ENCODE peak calls at places on chromosomes 16 and 17, in four cellular contexts. R, V, B and A are unnamed samples.
A peak's percentile ranks its signal among the peaks of the same experiment; 100 is the strongest.

GRCh38 chr17:19237389-19238166 is 412 bp downstream of the EPN2 start:
- DNase-seq in R (peak; percentile 51), V (peak; percentile 89), B (no peak), A (no peak)

GRCh38 chr16:2159052-2159838 is 3.7 kb downstream of the TRAF7 start:
- DNase-seq in R (peak; percentile 57), V (no peak), B (peak; percentile 76), A (no peak)

GRCh38 chr17:82548681-82549303 is 29.3 kb downstream of the FOXK2 start:
- DNase-seq in R (no peak), V (no peak), B (no peak), A (no peak)

GRCh38 chr16:88405325-88406060 is 22.7 kb downstream of the ZNF469 start:
- DNase-seq in R (no peak), V (no peak), B (peak; percentile 74), A (no peak)

GRCh38 chr17:79991140-79991923 is 44.3 kb downstream of the TBC1D16 start:
- DNase-seq in R (peak; percentile 88), V (peak; percentile 93), B (peak; percentile 78), A (no peak)

GRCh38 chr17:46851029-46851741 is at the start of gene WNT9B:
- DNase-seq in R (peak; percentile 44), V (no peak), B (no peak), A (no peak)

GRCh38 chr16:30084816-30085159 is 6.9 kb downstream of the TBX6 start:
- DNase-seq in R (no peak), V (no peak), B (peak; percentile 77), A (no peak)

GRCh38 chr17:208429-208828 is 27.0 kb upstream of the DOC2B start:
- DNase-seq in R (no peak), V (no peak), B (no peak), A (no peak)

GRCh38 chr16:30997887-30998711 is 12.3 kb downstream of the STX1B start:
- DNase-seq in R (peak; percentile 74), V (no peak), B (peak; percentile 81), A (peak; percentile 67)

GRCh38 chr17:19263621-19264010 is 26.4 kb downstream of the EPN2 start:
- DNase-seq in R (no peak), V (no peak), B (peak; percentile 88), A (peak; percentile 21)

GRCh38 chr17:40191237-40192208 is 14.3 kb downstream of the RAPGEFL1 start:
- DNase-seq in R (peak; percentile 86), V (peak; percentile 96), B (peak; percentile 87), A (peak; percentile 44)

GRCh38 chr16:86095906-86096485 is 197.0 kb downstream of the IRF8 start:
- DNase-seq in R (no peak), V (peak; percentile 31), B (no peak), A (no peak)

GRCh38 chr17:16446338-16446983 is 31.1 kb downstream of the TRPV2 start:
- DNase-seq in R (peak; percentile 44), V (no peak), B (no peak), A (no peak)

GRCh38 chr16:85883813-85884212 is 15.1 kb upstream of the IRF8 start:
- DNase-seq in R (no peak), V (peak; percentile 75), B (no peak), A (no peak)

GRCh38 chr16:27819356-27819755 is 244.2 kb downstream of the GSG1L start:
- DNase-seq in R (no peak), V (peak; percentile 67), B (no peak), A (no peak)

GRCh38 chr17:1455748-1456599 is at the start of gene CRK:
- DNase-seq in R (peak; percentile 96), V (peak; percentile 99), B (peak; percentile 98), A (no peak)
- TF ChIP-seq CTCF in R (no peak), V (no peak), B (no peak), A (no peak)

DNA sequence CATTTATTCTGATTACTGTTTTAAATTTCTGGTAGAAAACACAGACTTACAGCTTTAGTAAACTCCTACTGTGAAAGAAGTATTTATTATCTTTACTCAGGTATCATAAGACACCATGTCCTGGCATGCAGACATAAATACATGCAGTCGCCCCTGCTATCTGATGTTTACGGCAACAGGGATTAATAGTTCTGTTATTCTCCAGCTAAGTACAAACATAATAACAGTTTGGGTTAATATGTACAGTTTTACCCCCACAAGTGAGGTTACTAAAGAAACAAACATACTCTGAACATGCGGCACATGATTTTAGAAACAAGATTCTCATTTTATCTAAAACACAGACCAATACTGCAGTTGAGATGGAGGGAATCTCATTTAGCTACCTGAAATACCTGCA is 170.8 kb downstream of the ABCA8 start:
- DNase-seq in R (no peak), V (no peak), B (no peak), A (no peak)
- TF ChIP-seq CTCF in R (no peak), V (no peak), B (no peak), A (no peak)

GRCh38 chr17:72387487-72387886 is 266.7 kb downstream of the SOX9 start:
- DNase-seq in R (peak; percentile 63), V (no peak), B (no peak), A (peak; percentile 89)

GRCh38 chr17:72386619-72387237 is 265.9 kb downstream of the SOX9 start:
- DNase-seq in R (peak; percentile 59), V (no peak), B (no peak), A (no peak)

GRCh38 chr17:72385482-72385881 is 264.7 kb downstream of the SOX9 start:
- DNase-seq in R (no peak), V (no peak), B (no peak), A (no peak)

GRCh38 chr17:72388765-72389473 is 268.1 kb downstream of the SOX9 start:
- DNase-seq in R (peak; percentile 90), V (no peak), B (no peak), A (no peak)

GRCh38 chr17:72387969-72388368 is 267.1 kb downstream of the SOX9 start:
- DNase-seq in R (no peak), V (no peak), B (no peak), A (no peak)
- TF ChIP-seq CTCF in R (no peak), V (no peak), B (no peak), A (no peak)

GRCh38 chr17:27354051-27354490 is 60.2 kb downstream of the WSB1 start:
- DNase-seq in R (no peak), V (no peak), B (no peak), A (no peak)
- TF ChIP-seq CTCF in R (no peak), V (no peak), B (no peak), A (no peak)

GRCh38 chr16:77603656-77604055 is 118.7 kb upstream of the NUDT7 start:
- DNase-seq in R (no peak), V (no peak), B (no peak), A (no peak)

GRCh38 chr16:77596243-77596642 is 126.1 kb upstream of the NUDT7 start:
- DNase-seq in R (no peak), V (no peak), B (no peak), A (no peak)

GRCh38 chr16:77600555-77600954 is 121.8 kb upstream of the NUDT7 start:
- DNase-seq in R (no peak), V (no peak), B (no peak), A (no peak)

GRCh38 chr16:77594798-77595625 is 127.3 kb upstream of the NUDT7 start:
- DNase-seq in R (no peak), V (no peak), B (no peak), A (no peak)

DNA sequence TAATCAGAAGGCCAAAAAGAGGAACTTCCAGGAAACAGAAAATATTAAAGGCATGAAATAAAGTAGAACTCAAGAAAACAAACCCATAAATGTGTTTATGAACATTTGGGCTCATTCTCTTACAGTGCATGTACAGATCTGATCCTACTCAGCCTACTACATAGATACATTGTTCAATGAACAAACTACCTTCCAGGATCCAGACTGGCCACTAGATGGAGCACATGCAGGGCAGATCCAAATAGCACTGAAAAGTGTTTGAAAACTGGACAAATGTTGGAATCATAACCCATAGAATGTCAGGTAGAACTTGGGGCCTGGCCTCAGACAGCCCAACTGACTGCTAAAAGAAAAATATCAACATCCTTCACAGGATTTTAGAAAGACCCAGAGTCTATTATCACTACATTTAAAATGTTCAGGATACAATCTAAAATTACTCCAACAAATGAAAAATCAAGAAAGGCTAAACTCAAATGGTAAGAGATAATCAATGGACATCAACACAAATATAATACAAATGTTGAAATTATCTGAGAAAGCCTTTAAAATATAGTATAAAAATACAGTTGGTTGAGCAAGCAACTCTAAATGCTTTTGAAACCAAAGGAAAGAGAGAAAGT is 122.4 kb upstream of the NUDT7 start:
- DNase-seq in R (peak; percentile 56), V (no peak), B (no peak), A (no peak)
- TF ChIP-seq CTCF in R (peak; percentile 67), V (no peak), B (peak; percentile 59), A (peak; percentile 89)

GRCh38 chr16:74720579-74720978 is 19.9 kb upstream of the MLKL start:
- DNase-seq in R (no peak), V (no peak), B (no peak), A (no peak)

GRCh38 chr16:74716355-74716754 is 15.7 kb upstream of the MLKL start:
- DNase-seq in R (no peak), V (no peak), B (no peak), A (no peak)

GRCh38 chr16:74717367-74717766 is 16.7 kb upstream of the MLKL start:
- DNase-seq in R (no peak), V (no peak), B (no peak), A (no peak)

GRCh38 chr16:74718140-74718539 is 17.5 kb upstream of the MLKL start:
- DNase-seq in R (no peak), V (no peak), B (no peak), A (no peak)

GRCh38 chr16:74718741-74719610 is 18.3 kb upstream of the MLKL start:
- DNase-seq in R (no peak), V (no peak), B (no peak), A (no peak)
- TF ChIP-seq CTCF in R (no peak), V (no peak), B (no peak), A (no peak)

GRCh38 chr17:41687828-41688640 is 651 bp upstream of the EIF1 start:
- DNase-seq in R (peak; percentile 75), V (no peak), B (no peak), A (no peak)
- TF ChIP-seq CTCF in R (peak; percentile 89), V (no peak), B (peak; percentile 5), A (peak; percentile 51)

GRCh38 chr16:8590161-8590688 is at the start of gene TMEM114:
- DNase-seq in R (no peak), V (no peak), B (no peak), A (no peak)

GRCh38 chr16:8590811-8591210 is 500 bp upstream of the TMEM114 start:
- DNase-seq in R (no peak), V (no peak), B (no peak), A (no peak)

GRCh38 chr16:8591451-8591850 is 1.1 kb upstream of the TMEM114 start:
- DNase-seq in R (no peak), V (no peak), B (no peak), A (no peak)

GRCh38 chr16:8588703-8589292 is 1.5 kb downstream of the TMEM114 start:
- DNase-seq in R (no peak), V (no peak), B (no peak), A (no peak)

GRCh38 chr16:8589293-8590160 is 784 bp downstream of the TMEM114 start:
- DNase-seq in R (no peak), V (no peak), B (no peak), A (no peak)
- TF ChIP-seq CTCF in R (no peak), V (no peak), B (no peak), A (no peak)